ENCODE peak calls at places on chromosomes 13 and 19, in seven cellular contexts. One of them, this sample, is unnamed.

GRCh38 chr19:688992-689391 is 6.3 kb downstream of the PRSS57 start:
- DNase-seq in cardiac muscle cell: no peak
- DNase-seq in upper lobe of left lung: no peak
- DNase-seq in colonic mucosa: no peak
- DNase-seq in WERI-Rb-1: no peak
- DNase-seq in brain microvascular endothelial cell: no peak
- DNase-seq in pancreas: no peak
- DNase-seq in this sample: no peak

GRCh38 chr19:2113436-2114211 is 16.9 kb downstream of the IZUMO4 start:
- DNase-seq in colonic mucosa: no peak
- DNase-seq in brain microvascular endothelial cell: peak
- DNase-seq in cardiac muscle cell: no peak
- DNase-seq in upper lobe of left lung: peak
- DNase-seq in WERI-Rb-1: no peak
- DNase-seq in pancreas: no peak
- DNase-seq in this sample: no peak

GRCh38 chr19:884420-885211 is 8.4 kb downstream of the MED16 start:
- DNase-seq in pancreas: no peak
- DNase-seq in upper lobe of left lung: peak
- DNase-seq in cardiac muscle cell: no peak
- DNase-seq in brain microvascular endothelial cell: no peak
- DNase-seq in colonic mucosa: no peak
- DNase-seq in WERI-Rb-1: no peak
- DNase-seq in this sample: no peak

GRCh38 chr13:30276178-30276577 is 31.2 kb downstream of the KATNAL1 start:
- DNase-seq in WERI-Rb-1: no peak
- DNase-seq in pancreas: no peak
- DNase-seq in colonic mucosa: no peak
- DNase-seq in upper lobe of left lung: no peak
- DNase-seq in cardiac muscle cell: no peak
- DNase-seq in brain microvascular endothelial cell: no peak
- DNase-seq in this sample: no peak

GRCh38 chr13:72891423-72891822 is 109.5 kb downstream of the PIBF1 start:
- DNase-seq in WERI-Rb-1: no peak
- DNase-seq in colonic mucosa: no peak
- DNase-seq in upper lobe of left lung: no peak
- DNase-seq in pancreas: no peak
- DNase-seq in cardiac muscle cell: no peak
- DNase-seq in brain microvascular endothelial cell: no peak
- DNase-seq in this sample: no peak

GRCh38 chr19:39052243-39052746 is 19.9 kb upstream of the FBXO27 start:
- DNase-seq in upper lobe of left lung: peak
- DNase-seq in pancreas: peak
- DNase-seq in WERI-Rb-1: peak
- DNase-seq in brain microvascular endothelial cell: peak
- DNase-seq in cardiac muscle cell: peak
- DNase-seq in colonic mucosa: peak
- DNase-seq in this sample: peak

GRCh38 chr19:4136680-4137088 is 12.8 kb upstream of the MAP2K2 start:
- DNase-seq in brain microvascular endothelial cell: no peak
- DNase-seq in colonic mucosa: no peak
- DNase-seq in cardiac muscle cell: no peak
- DNase-seq in pancreas: no peak
- DNase-seq in WERI-Rb-1: no peak
- DNase-seq in upper lobe of left lung: no peak
- DNase-seq in this sample: no peak

GRCh38 chr19:41410655-41411054 is 13.0 kb downstream of the BCKDHA start:
- DNase-seq in pancreas: no peak
- DNase-seq in colonic mucosa: no peak
- DNase-seq in upper lobe of left lung: no peak
- DNase-seq in cardiac muscle cell: peak
- DNase-seq in WERI-Rb-1: no peak
- DNase-seq in brain microvascular endothelial cell: no peak
- DNase-seq in this sample: no peak

GRCh38 chr19:19387108-19387507 is 18.4 kb upstream of the GATAD2A start:
- DNase-seq in colonic mucosa: no peak
- DNase-seq in pancreas: no peak
- DNase-seq in cardiac muscle cell: no peak
- DNase-seq in brain microvascular endothelial cell: no peak
- DNase-seq in upper lobe of left lung: no peak
- DNase-seq in WERI-Rb-1: no peak
- DNase-seq in this sample: no peak
- H3K27ac ChIP-seq in colonic mucosa: no peak
- H3K27ac ChIP-seq in pancreas: no peak
- H3K27ac ChIP-seq in cardiac muscle cell: no peak
- H3K27ac ChIP-seq in brain microvascular endothelial cell: no peak
- H3K27ac ChIP-seq in upper lobe of left lung: peak
- H3K27ac ChIP-seq in WERI-Rb-1: no peak
- H3K27ac ChIP-seq in this sample: no peak

GRCh38 chr19:10120538-10121198 is 969 bp upstream of the EIF3G start:
- DNase-seq in upper lobe of left lung: no peak
- DNase-seq in colonic mucosa: no peak
- DNase-seq in WERI-Rb-1: no peak
- DNase-seq in pancreas: no peak
- DNase-seq in cardiac muscle cell: peak
- DNase-seq in brain microvascular endothelial cell: peak
- DNase-seq in this sample: no peak
- H3K27ac ChIP-seq in upper lobe of left lung: no peak
- H3K27ac ChIP-seq in colonic mucosa: peak
- H3K27ac ChIP-seq in WERI-Rb-1: no peak
- H3K27ac ChIP-seq in pancreas: no peak
- H3K27ac ChIP-seq in cardiac muscle cell: no peak
- H3K27ac ChIP-seq in brain microvascular endothelial cell: peak
- H3K27ac ChIP-seq in this sample: no peak

DNA sequence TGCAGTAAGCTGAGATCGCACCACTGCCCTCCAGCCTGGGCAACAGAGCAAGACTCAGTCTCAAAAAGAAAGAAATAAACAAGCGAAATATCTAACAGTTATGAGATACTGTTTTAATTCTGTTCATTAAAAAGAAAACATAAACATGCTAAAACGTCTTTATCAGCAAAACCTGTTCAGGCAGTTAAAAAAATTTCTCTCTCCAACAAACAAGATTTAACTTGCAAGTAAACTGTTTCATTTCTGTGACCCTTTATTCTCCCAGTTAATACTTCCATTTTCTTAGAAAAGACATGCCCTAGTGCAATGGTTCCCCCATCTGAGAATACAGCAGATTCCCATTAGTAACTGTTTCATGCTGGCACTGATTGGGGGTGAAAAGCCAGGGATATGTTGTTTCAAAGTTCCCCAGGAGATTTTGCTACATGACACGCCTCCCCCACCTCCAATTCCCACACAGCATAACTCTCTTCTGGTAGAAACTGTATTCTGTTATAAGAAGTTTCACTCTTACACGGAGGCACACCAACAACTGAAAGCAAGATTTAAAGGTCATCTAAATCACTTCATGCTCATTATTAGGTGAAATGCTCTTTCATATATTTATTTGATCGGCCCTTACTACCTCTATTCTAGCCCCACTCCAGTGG is 24.4 kb downstream of the ELF1 start:
- DNase-seq in brain microvascular endothelial cell: no peak
- DNase-seq in colonic mucosa: no peak
- DNase-seq in pancreas: no peak
- DNase-seq in upper lobe of left lung: no peak
- DNase-seq in WERI-Rb-1: no peak
- DNase-seq in cardiac muscle cell: no peak
- DNase-seq in this sample: no peak
- H3K27ac ChIP-seq in brain microvascular endothelial cell: no peak
- H3K27ac ChIP-seq in colonic mucosa: peak
- H3K27ac ChIP-seq in pancreas: peak
- H3K27ac ChIP-seq in upper lobe of left lung: peak
- H3K27ac ChIP-seq in WERI-Rb-1: no peak
- H3K27ac ChIP-seq in cardiac muscle cell: no peak
- H3K27ac ChIP-seq in this sample: no peak

DNA sequence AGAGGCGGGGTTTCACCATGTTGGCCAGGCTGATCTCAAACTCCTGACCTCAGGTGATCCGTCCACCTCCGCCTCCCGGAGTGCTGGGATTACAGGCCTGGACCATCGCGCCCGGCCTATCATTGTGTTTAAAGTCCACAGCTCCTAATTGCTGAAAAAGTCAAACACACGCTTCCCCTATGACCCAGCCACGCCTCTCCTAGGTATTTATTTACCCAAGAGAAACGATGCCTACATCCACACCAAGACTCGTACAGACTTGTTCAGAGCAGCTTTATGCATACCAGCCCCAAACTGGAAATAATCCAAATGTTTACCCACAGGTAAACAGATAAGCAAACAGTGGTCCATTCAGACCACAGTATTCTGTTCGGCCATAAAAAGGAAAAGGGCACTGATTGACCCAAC is 15.1 kb downstream of the ZNRF4 start:
- DNase-seq in colonic mucosa: no peak
- DNase-seq in pancreas: peak
- DNase-seq in brain microvascular endothelial cell: no peak
- DNase-seq in cardiac muscle cell: no peak
- DNase-seq in WERI-Rb-1: no peak
- DNase-seq in upper lobe of left lung: no peak
- DNase-seq in this sample: no peak
- H3K27ac ChIP-seq in colonic mucosa: no peak
- H3K27ac ChIP-seq in pancreas: no peak
- H3K27ac ChIP-seq in brain microvascular endothelial cell: no peak
- H3K27ac ChIP-seq in cardiac muscle cell: no peak
- H3K27ac ChIP-seq in WERI-Rb-1: no peak
- H3K27ac ChIP-seq in upper lobe of left lung: no peak
- H3K27ac ChIP-seq in this sample: no peak

GRCh38 chr19:18386543-18387251 is 739 bp downstream of the GDF15 start:
- DNase-seq in upper lobe of left lung: peak
- DNase-seq in pancreas: no peak
- DNase-seq in cardiac muscle cell: peak
- DNase-seq in colonic mucosa: peak
- DNase-seq in WERI-Rb-1: no peak
- DNase-seq in brain microvascular endothelial cell: no peak
- DNase-seq in this sample: peak
- H3K27ac ChIP-seq in upper lobe of left lung: peak
- H3K27ac ChIP-seq in pancreas: peak
- H3K27ac ChIP-seq in cardiac muscle cell: no peak
- H3K27ac ChIP-seq in colonic mucosa: peak
- H3K27ac ChIP-seq in WERI-Rb-1: peak
- H3K27ac ChIP-seq in brain microvascular endothelial cell: no peak
- H3K27ac ChIP-seq in this sample: no peak

DNA sequence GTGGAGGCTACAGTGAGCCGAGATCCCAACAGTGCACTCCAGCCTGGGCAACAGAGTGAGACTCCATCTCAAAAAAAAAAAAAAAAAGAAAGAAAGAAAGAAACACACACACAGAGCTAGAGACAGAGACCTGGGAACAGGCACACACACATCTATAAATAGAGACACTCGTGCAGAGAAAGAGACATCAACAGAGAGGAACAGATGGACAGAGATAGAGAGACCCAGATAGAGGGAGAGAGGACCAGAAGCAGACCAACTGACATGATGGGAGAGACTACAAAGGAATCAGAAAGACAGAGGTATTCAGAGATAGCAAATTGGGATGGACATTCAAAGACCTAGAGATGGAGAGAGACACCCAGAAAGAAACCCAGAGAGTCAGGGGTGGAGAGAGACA is 2.1 kb upstream of the CA11 start:
- DNase-seq in upper lobe of left lung: no peak
- DNase-seq in pancreas: no peak
- DNase-seq in colonic mucosa: no peak
- DNase-seq in brain microvascular endothelial cell: no peak
- DNase-seq in WERI-Rb-1: no peak
- DNase-seq in cardiac muscle cell: no peak
- DNase-seq in this sample: no peak
- H3K27ac ChIP-seq in upper lobe of left lung: no peak
- H3K27ac ChIP-seq in pancreas: no peak
- H3K27ac ChIP-seq in colonic mucosa: no peak
- H3K27ac ChIP-seq in brain microvascular endothelial cell: no peak
- H3K27ac ChIP-seq in WERI-Rb-1: no peak
- H3K27ac ChIP-seq in cardiac muscle cell: no peak
- H3K27ac ChIP-seq in this sample: no peak

GRCh38 chr19:29579308-29579910 is 26.7 kb upstream of the POP4 start:
- DNase-seq in cardiac muscle cell: no peak
- DNase-seq in upper lobe of left lung: no peak
- DNase-seq in colonic mucosa: no peak
- DNase-seq in pancreas: no peak
- DNase-seq in brain microvascular endothelial cell: no peak
- DNase-seq in WERI-Rb-1: no peak
- DNase-seq in this sample: no peak
- H3K27ac ChIP-seq in cardiac muscle cell: no peak
- H3K27ac ChIP-seq in upper lobe of left lung: no peak
- H3K27ac ChIP-seq in colonic mucosa: no peak
- H3K27ac ChIP-seq in pancreas: no peak
- H3K27ac ChIP-seq in brain microvascular endothelial cell: no peak
- H3K27ac ChIP-seq in WERI-Rb-1: no peak
- H3K27ac ChIP-seq in this sample: no peak